ENCODE peak calls at places on chromosomes 11 and 22, in four cellular contexts. H is SK-N-SH, C is K562, X is GM12878. Z is an unnamed sample.

GRCh38 chr22:19770349-19771220 is 10.0 kb downstream of the TBX1 start:
- DNase-seq in H (no peak), C (no peak), X (no peak), Z (no peak)

GRCh38 chr11:112852141-112852853 is 108.9 kb upstream of the NCAM1 start:
- DNase-seq in H (no peak), C (no peak), X (no peak), Z (no peak)

GRCh38 chr11:1499261-1499890 is 12.8 kb upstream of the MOB2 start:
- DNase-seq in H (peak; percentile 14), C (no peak), X (no peak), Z (no peak)

GRCh38 chr11:61541568-61541967 is 33.0 kb downstream of the LRRC10B start:
- DNase-seq in H (peak; percentile 63), C (peak; percentile 73), X (no peak), Z (no peak)

GRCh38 chr11:2406878-2407410 is 6.4 kb downstream of the TSSC4 start:
- DNase-seq in H (no peak), C (no peak), X (no peak), Z (no peak)

GRCh38 chr11:44030276-44030932 is 17.4 kb upstream of the ACCSL start:
- DNase-seq in H (no peak), C (no peak), X (no peak), Z (no peak)

GRCh38 chr11:10657308-10658271 is 36.0 kb downstream of the IRAG1 start:
- DNase-seq in H (no peak), C (peak; percentile 51), X (peak; percentile 57), Z (no peak)

GRCh38 chr11:2569731-2570210 is 125.0 kb downstream of the KCNQ1 start:
- DNase-seq in H (no peak), C (no peak), X (no peak), Z (no peak)

GRCh38 chr11:120998581-120998980 is 25.3 kb upstream of the TBCEL start:
- DNase-seq in H (no peak), C (no peak), X (no peak), Z (no peak)

GRCh38 chr22:29195964-29196666 is 9.6 kb upstream of the EMID1 start:
- DNase-seq in H (peak; percentile 34), C (no peak), X (no peak), Z (peak; percentile 4)

GRCh38 chr22:38946771-38947170 is 10.6 kb upstream of the APOBEC3A start:
- DNase-seq in H (no peak), C (no peak), X (no peak), Z (no peak)

GRCh38 chr11:45042560-45042959 is 91.9 kb upstream of the TP53I11 start:
- DNase-seq in H (peak; percentile 54), C (no peak), X (no peak), Z (no peak)

GRCh38 chr11:67013511-67014045 is 9.4 kb upstream of the SYT12 start:
- DNase-seq in H (no peak), C (no peak), X (no peak), Z (no peak)

GRCh38 chr11:10856689-10857603 is 907 bp downstream of the ZBED5 start:
- DNase-seq in H (peak; percentile 42), C (peak; percentile 44), X (peak; percentile 15), Z (peak; percentile 28)

GRCh38 chr11:86931965-86932332 is 23.2 kb downstream of the FZD4 start:
- DNase-seq in H (no peak), C (peak; percentile 82), X (no peak), Z (no peak)

GRCh38 chr22:46998346-46998745 is 235.9 kb downstream of the TBC1D22A start:
- DNase-seq in H (no peak), C (no peak), X (no peak), Z (no peak)

GRCh38 chr11:94782446-94782845 is 14.3 kb downstream of the AMOTL1 start:
- DNase-seq in H (no peak), C (no peak), X (no peak), Z (no peak)

GRCh38 chr11:111460752-111461305 is 51.4 kb downstream of the BTG4 start:
- DNase-seq in H (peak; percentile 1), C (no peak), X (no peak), Z (no peak)

GRCh38 chr22:44351685-44352377 is 39.1 kb upstream of the SHISAL1 start:
- DNase-seq in H (peak; percentile 49), C (no peak), X (no peak), Z (no peak)

GRCh38 chr11:72920001-72920400 is 105.8 kb downstream of the ATG16L2 start:
- DNase-seq in H (no peak), C (no peak), X (no peak), Z (no peak)

GRCh38 chr11:35622070-35622469 is 3.8 kb downstream of the FJX1 start:
- DNase-seq in H (no peak), C (no peak), X (no peak), Z (no peak)

GRCh38 chr11:68295940-68296339 is 16.5 kb upstream of the LRP5 start:
- DNase-seq in H (no peak), C (no peak), X (no peak), Z (no peak)

GRCh38 chr22:32123657-32124056 is 35.4 kb downstream of the C22orf42 start:
- DNase-seq in H (no peak), C (no peak), X (no peak), Z (no peak)

GRCh38 chr11:76698321-76699043 is 27.9 kb upstream of the LRRC32 start:
- DNase-seq in H (no peak), C (peak; percentile 53), X (no peak), Z (peak; percentile 32)

GRCh38 chr11:115687934-115688333 is 183.7 kb upstream of the CADM1 start:
- DNase-seq in H (no peak), C (no peak), X (no peak), Z (no peak)

GRCh38 chr11:119910650-119911049 is 181.7 kb upstream of the NECTIN1 start:
- DNase-seq in H (no peak), C (no peak), X (no peak), Z (no peak)

GRCh38 chr11:17531818-17532131 is 12.4 kb downstream of the USH1C start:
- DNase-seq in H (no peak), C (no peak), X (no peak), Z (no peak)

GRCh38 chr11:12893787-12894672 is 115.1 kb upstream of the RASSF10 start:
- DNase-seq in H (peak; percentile 62), C (peak; percentile 65), X (no peak), Z (peak; percentile 57)

GRCh38 chr11:117232911-117233409 is 489 bp downstream of the RNF214 start:
- DNase-seq in H (peak; percentile 83), C (peak; percentile 61), X (no peak), Z (peak; percentile 48)

GRCh38 chr22:40289991-40290459 is 56.3 kb upstream of the ADSL start:
- DNase-seq in H (no peak), C (no peak), X (peak; percentile 26), Z (no peak)

GRCh38 chr11:76605338-76606074 is 65.0 kb downstream of the LRRC32 start:
- DNase-seq in H (no peak), C (no peak), X (no peak), Z (no peak)

GRCh38 chr11:109783842-109784241 is 309.4 kb upstream of the ZC3H12C start:
- DNase-seq in H (peak; percentile 4), C (no peak), X (peak; percentile 15), Z (no peak)

GRCh38 chr11:34313099-34313517 is 44.7 kb downstream of the ABTB2 start:
- DNase-seq in H (no peak), C (no peak), X (peak; percentile 40), Z (no peak)

GRCh38 chr11:99176430-99176829 is 155.7 kb downstream of the CNTN5 start:
- DNase-seq in H (no peak), C (no peak), X (no peak), Z (no peak)

GRCh38 chr11:36088234-36088975 is 144.5 kb downstream of the LDLRAD3 start:
- DNase-seq in H (no peak), C (no peak), X (no peak), Z (no peak)

GRCh38 chr11:126510621-126511370 is 155.3 kb downstream of the ST3GAL4 start:
- DNase-seq in H (no peak), C (no peak), X (no peak), Z (no peak)
- TF ChIP-seq FOXM1 in H (no peak), C (no peak), X (no peak), Z (no peak)

DNA sequence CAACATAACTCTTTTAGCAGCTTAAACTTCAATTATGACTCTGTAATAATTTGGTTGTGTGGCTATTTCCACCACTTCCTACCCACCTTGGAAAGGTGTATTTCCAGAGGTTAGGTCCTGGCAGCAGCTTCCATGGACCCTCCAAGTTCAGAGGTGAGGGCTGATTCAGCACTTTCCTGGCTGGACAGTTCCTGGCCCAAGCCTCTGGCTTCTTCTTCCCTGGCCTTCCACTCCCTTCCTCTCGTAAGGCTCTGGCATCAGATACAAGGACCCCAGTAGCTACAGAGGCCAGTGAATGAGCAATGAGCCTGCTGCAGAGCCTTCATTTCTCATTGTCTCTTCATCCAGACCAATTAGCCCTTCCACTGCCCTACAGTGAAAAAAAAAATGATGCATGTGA is 98.1 kb upstream of the KIRREL3 start:
- DNase-seq in H (no peak), C (no peak), X (no peak), Z (no peak)
- TF ChIP-seq FOXM1 in H (no peak), C (no peak), X (no peak), Z (no peak)

GRCh38 chr11:134252539-134253188 is 488 bp downstream of the THYN1 start:
- DNase-seq in H (peak; percentile 60), C (no peak), X (no peak), Z (peak; percentile 40)
- TF ChIP-seq FOXM1 in H (no peak), C (no peak), X (no peak), Z (no peak)

DNA sequence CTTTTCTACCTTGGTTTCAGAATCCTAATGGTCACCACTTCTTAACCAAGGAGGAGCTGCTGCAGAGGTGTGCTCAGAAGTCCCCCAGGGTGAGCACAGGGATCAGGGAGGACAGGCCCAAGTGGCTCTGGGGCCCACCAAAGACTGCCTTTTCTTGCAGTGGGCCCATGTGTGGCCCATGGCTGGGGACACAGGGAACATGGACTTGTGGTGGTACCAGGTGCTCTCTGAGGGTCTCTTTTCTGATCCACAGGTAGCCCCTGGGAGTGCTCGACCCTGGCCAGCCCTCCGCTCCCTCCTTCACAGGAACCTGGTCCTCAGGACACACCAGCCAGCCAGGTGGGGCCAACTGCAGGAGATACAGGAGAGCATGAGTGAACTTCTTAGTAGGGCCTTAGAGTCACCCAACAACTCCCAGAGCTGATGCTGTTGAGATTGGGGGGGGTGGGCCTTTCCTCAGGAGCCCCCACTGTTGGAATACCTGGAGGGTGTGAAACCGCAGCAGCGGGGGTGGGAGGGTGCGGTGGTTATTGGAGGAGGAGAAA is 2.0 kb downstream of the MUS81 start:
- DNase-seq in H (no peak), C (no peak), X (no peak), Z (no peak)
- TF ChIP-seq FOXM1 in H (no peak), C (no peak), X (no peak), Z (no peak)

GRCh38 chr11:63944987-63945386 is 6.2 kb downstream of the NAA40 start:
- DNase-seq in H (peak; percentile 33), C (no peak), X (no peak), Z (no peak)
- TF ChIP-seq FOXM1 in H (no peak), C (no peak), X (no peak), Z (no peak)

GRCh38 chr11:129637983-129638776 is 177.5 kb upstream of the TMEM45B start:
- DNase-seq in H (no peak), C (no peak), X (no peak), Z (no peak)

GRCh38 chr11:129636926-129637325 is 178.7 kb upstream of the TMEM45B start:
- DNase-seq in H (no peak), C (no peak), X (no peak), Z (no peak)

GRCh38 chr11:129637473-129637872 is 178.2 kb upstream of the TMEM45B start:
- DNase-seq in H (no peak), C (no peak), X (no peak), Z (no peak)

GRCh38 chr11:129640671-129641070 is 175.0 kb upstream of the TMEM45B start:
- DNase-seq in H (no peak), C (no peak), X (no peak), Z (no peak)

GRCh38 chr11:129639300-129639699 is 176.3 kb upstream of the TMEM45B start:
- DNase-seq in H (no peak), C (no peak), X (no peak), Z (no peak)
- TF ChIP-seq FOXM1 in H (peak; percentile 85), C (no peak), X (no peak), Z (no peak)

GRCh38 chr11:19472679-19473078 is 231.9 kb upstream of the E2F8 start:
- DNase-seq in H (no peak), C (no peak), X (peak; percentile 19), Z (no peak)
- TF ChIP-seq FOXM1 in H (no peak), C (no peak), X (no peak), Z (no peak)